ENCODE peak calls at places on chromosomes 13 and 19, in four cellular contexts. V, Q, Z and E are unnamed samples.
A peak's percentile ranks its signal among the peaks of the same experiment; 100 is the strongest.

GRCh38 chr19:51093510-51094345 is 11.0 kb upstream of the KLK14 start:
- DNase-seq in Q (no peak), Z (no peak), V (no peak), E (no peak)

GRCh38 chr19:45547965-45548609 is 36.5 kb downstream of the OPA3 start:
- DNase-seq in Q (no peak), V (peak; percentile 86), Z (peak; percentile 7), E (no peak)

GRCh38 chr13:39410089-39410901 is 192.7 kb downstream of the LHFPL6 start:
- DNase-seq in Z (no peak), V (no peak), Q (no peak), E (no peak)

GRCh38 chr13:114027046-114027760 is 53.3 kb upstream of the C13orf46 start:
- DNase-seq in Z (no peak), V (no peak), Q (no peak), E (no peak)

GRCh38 chr13:66886248-66886647 is 343.9 kb downstream of the PCDH9 start:
- DNase-seq in Q (no peak), Z (no peak), V (no peak), E (no peak)

GRCh38 chr13:97567510-97568243 is 133.7 kb downstream of the RAP2A start:
- DNase-seq in Q (peak; percentile 54), V (peak; percentile 40), Z (no peak), E (no peak)

GRCh38 chr13:38421590-38422560 is 72.2 kb downstream of the UFM1 start:
- DNase-seq in Q (no peak), V (no peak), Z (no peak), E (no peak)

GRCh38 chr13:30559274-30559673 is 58.4 kb upstream of the USPL1 start:
- DNase-seq in Z (no peak), V (no peak), Q (no peak), E (no peak)

GRCh38 chr19:31175564-31176348 is 173.5 kb downstream of the TSHZ3 start:
- DNase-seq in Z (no peak), Q (no peak), V (no peak), E (no peak)

GRCh38 chr13:28659611-28659970 is 661 bp downstream of the POMP start:
- DNase-seq in Z (no peak), Q (no peak), V (no peak), E (no peak)

GRCh38 chr13:104015646-104016396 is 949.6 kb upstream of the SLC10A2 start:
- DNase-seq in Q (no peak), Z (no peak), V (no peak), E (no peak)

GRCh38 chr13:113584870-113585671 is 518 bp downstream of the TFDP1 start:
- DNase-seq in V (no peak), Q (no peak), Z (peak; percentile 56), E (no peak)

GRCh38 chr13:32309812-32310706 is 5.1 kb downstream of the ZAR1L start:
- DNase-seq in Z (peak; percentile 15), V (peak; percentile 54), Q (peak; percentile 65), E (peak; percentile 32)

GRCh38 chr13:62920181-62920580 is 1504.5 kb upstream of the PCDH20 start:
- DNase-seq in Z (no peak), Q (no peak), V (no peak), E (no peak)

GRCh38 chr13:42312817-42313431 is 41.0 kb downstream of the AKAP11 start:
- DNase-seq in Q (no peak), Z (no peak), V (no peak), E (no peak)

GRCh38 chr19:56912406-56912805 is 71.9 kb upstream of the PEG3 start:
- DNase-seq in V (no peak), Z (no peak), Q (no peak), E (no peak)

GRCh38 chr13:28741080-28741479 is 22.3 kb upstream of the SLC46A3 start:
- DNase-seq in V (no peak), Q (no peak), Z (no peak), E (no peak)

GRCh38 chr13:24683833-24684599 is 3.8 kb downstream of the ATP12A start:
- DNase-seq in Z (peak; percentile 90), Q (peak; percentile 43), V (peak; percentile 24), E (no peak)

GRCh38 chr13:33017410-33017929 is 1.2 kb downstream of the KL start:
- DNase-seq in Z (peak; percentile 8), V (no peak), Q (peak; percentile 18), E (peak; percentile 5)

GRCh38 chr19:55626350-55626749 is 2.0 kb upstream of the ZNF784 start:
- DNase-seq in Z (no peak), Q (no peak), V (no peak), E (no peak)

GRCh38 chr13:67408823-67409222 is 178.7 kb upstream of the PCDH9 start:
- DNase-seq in V (no peak), Z (no peak), Q (peak; percentile 15), E (no peak)

GRCh38 chr13:77979721-77980377 is 61.2 kb upstream of the EDNRB start:
- DNase-seq in Q (no peak), V (no peak), Z (no peak), E (no peak)

GRCh38 chr13:40233731-40234195 is 432.7 kb downstream of the FOXO1 start:
- DNase-seq in Z (no peak), Q (no peak), V (no peak), E (no peak)

GRCh38 chr13:100203696-100204367 is 114.9 kb downstream of the PCCA start:
- DNase-seq in V (no peak), Z (no peak), Q (no peak), E (no peak)

GRCh38 chr13:109479991-109480696 is 306.2 kb downstream of the IRS2 start:
- DNase-seq in V (no peak), Z (no peak), Q (no peak), E (no peak)

GRCh38 chr19:49229416-49229815 is 71.8 kb downstream of the TRPM4 start:
- DNase-seq in V (no peak), Q (no peak), Z (no peak), E (no peak)

GRCh38 chr19:49231389-49231788 is 73.8 kb downstream of the TRPM4 start:
- DNase-seq in V (no peak), Z (no peak), Q (no peak), E (no peak)

GRCh38 chr19:49233163-49233562 is 75.6 kb downstream of the TRPM4 start:
- DNase-seq in Q (no peak), Z (no peak), V (no peak), E (no peak)

DNA sequence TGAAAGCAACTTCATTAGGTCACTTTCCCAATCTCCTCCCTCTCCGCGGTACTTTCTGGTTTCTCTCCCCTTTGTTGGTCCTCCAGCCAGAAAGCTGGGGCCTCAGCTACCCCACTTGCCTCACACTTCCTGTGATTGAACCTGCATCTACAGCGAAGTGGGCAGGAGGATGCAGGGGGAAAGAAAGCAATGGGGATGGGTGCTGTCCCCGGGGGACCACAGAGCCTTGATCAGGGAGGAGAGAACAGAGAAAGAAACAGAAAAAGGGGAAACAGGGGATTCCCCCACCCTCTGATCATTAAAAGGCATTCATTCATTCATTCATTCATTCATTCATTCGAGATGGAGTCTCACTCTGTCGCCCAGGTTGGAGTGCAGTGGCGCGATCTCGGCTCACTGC is 74.2 kb downstream of the TRPM4 start:
- DNase-seq in V (no peak), Z (no peak), Q (no peak), E (no peak)
- TF ChIP-seq TCF7L2 in V (no peak), Z (no peak), Q (no peak), E (no peak)

DNA sequence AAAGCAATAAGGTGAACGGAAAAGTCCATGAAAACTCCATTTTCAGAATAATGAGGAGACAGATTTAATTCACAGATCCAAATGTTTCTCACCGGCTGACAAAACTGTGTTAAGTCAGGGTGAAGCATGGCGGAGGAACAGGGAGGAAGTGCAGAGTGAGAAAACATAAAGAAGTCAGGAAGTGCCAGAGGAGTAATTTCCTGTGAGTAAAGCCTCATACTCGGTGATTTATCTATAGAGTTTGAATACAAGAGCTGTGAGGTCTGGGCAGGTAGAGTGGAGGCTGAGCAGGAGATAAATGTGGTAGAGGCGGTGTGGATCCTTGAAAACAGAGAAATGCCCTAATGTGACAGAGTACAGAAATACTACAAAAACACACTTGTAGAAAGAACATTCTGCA is 11.4 kb downstream of the CARD8 start:
- DNase-seq in Q (no peak), V (no peak), Z (no peak), E (no peak)
- H3K4me3 ChIP-seq in Q (no peak overlapping the region), V (no peak overlapping the region), Z (no peak overlapping the region), E (no peak overlapping the region)

GRCh38 chr13:99086149-99086868 is 108.4 kb upstream of the DOCK9 start:
- DNase-seq in Z (peak; percentile 77), Q (no peak), V (no peak), E (no peak)
- TF ChIP-seq POLR2AphosphoS5 in Z (no peak), Q (no peak), V (peak; percentile 61), E (no peak)

DNA sequence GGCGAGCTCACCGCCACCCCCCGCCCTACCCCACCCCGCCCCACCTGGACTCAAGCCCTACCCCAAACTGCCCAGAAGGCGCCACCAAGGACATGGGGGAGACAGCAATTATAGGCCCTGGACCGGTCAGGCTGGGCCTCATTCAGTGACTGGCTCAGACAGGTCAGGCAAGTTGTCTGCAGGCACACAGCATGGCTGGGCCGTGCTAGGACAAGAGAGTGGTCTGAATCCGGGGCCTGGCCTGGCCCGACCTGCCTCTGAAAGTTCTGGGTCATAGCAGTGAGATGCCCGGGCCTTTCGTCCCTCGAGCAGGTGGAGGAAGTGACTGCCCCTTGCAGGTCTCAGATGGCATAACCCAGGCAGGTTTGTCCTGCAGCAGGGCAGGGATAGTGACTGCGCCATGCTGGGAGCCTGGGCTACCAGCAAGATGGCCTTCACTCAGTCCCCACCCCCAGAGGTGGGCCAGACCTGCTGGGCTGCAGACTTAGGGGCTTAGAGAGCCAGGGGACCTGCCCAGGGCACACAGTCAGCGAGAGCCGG is 21.0 kb downstream of the COMP start:
- DNase-seq in Q (no peak), V (no peak), Z (no peak), E (no peak)
- TF ChIP-seq TCF7L2 in Q (no peak), V (no peak), Z (no peak), E (no peak)

GRCh38 chr19:6233827-6234511 is 45.8 kb downstream of the MLLT1 start:
- DNase-seq in Q (no peak), Z (peak; percentile 37), V (no peak), E (no peak)
- H3K4me3 ChIP-seq in Q (no peak overlapping the region), Z (no peak overlapping the region), V (no peak overlapping the region), E (no peak overlapping the region)

DNA sequence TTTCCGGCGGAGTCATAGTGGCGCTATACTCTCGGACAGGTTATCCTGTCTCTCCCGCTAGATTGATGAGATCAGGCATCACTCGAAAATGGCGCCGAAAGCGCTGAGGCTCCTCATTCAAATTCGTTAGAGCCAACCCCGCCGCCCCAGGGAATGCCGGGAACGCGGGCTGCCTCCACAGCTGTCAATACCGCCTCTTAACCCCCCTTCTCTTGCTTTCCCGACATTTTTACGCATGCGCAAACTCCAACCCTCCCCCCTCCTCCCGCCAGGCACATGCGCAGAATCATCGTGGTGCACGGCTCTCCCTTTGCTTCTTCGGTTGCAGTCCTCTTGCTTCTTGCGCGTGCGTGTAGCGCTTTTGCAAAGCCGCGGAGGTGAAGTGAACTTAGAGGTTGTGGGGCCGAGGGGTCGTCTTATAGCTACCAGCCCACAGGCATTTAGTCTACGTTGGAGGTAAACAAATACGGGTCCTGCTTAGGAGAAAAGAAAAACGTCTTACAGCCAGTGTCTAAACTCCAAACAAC is 66.7 kb downstream of the KCNRG start:
- DNase-seq in Q (peak; percentile 96), V (peak; percentile 98), Z (peak; percentile 87), E (peak; percentile 94)
- TF ChIP-seq POLR2AphosphoS5 in Q (peak; percentile 78), V (peak; percentile 60), Z (peak; percentile 38), E (peak; percentile 62)

GRCh38 chr13:98785405-98785804 is 32.9 kb upstream of the SLC15A1 start:
- DNase-seq in Q (no peak), V (no peak), Z (no peak), E (no peak)
- TF ChIP-seq TCF7L2 in Q (no peak), V (no peak), Z (no peak), E (no peak)